ENCODE peak calls at places on chromosome 6, in five cellular contexts. One of them, this sample, is unnamed. For H3K27me3, the result is how much of the 10 kb centered on the place peaks cover.

GRCh38 chr6:151690303-151690702 is 117.2 kb upstream of the ESR1 start:
- DNase-seq in body of pancreas: no peak
- DNase-seq in tibial nerve: no peak
- DNase-seq in lower lobe of right lung: no peak
- DNase-seq in CD4-positive, CD25-positive, alpha-beta regulatory T cell: no peak
- DNase-seq in this sample: no peak

GRCh38 chr6:99993533-99994251 is at the start of gene MCHR2:
- DNase-seq in tibial nerve: no peak
- DNase-seq in CD4-positive, CD25-positive, alpha-beta regulatory T cell: no peak
- DNase-seq in lower lobe of right lung: no peak
- DNase-seq in body of pancreas: peak
- DNase-seq in this sample: no peak

GRCh38 chr6:84618836-84619235 is 145.6 kb downstream of the TBX18 start:
- DNase-seq in lower lobe of right lung: no peak
- DNase-seq in body of pancreas: no peak
- DNase-seq in CD4-positive, CD25-positive, alpha-beta regulatory T cell: no peak
- DNase-seq in tibial nerve: no peak
- DNase-seq in this sample: no peak

GRCh38 chr6:158283304-158284005 is 28.8 kb upstream of the TULP4 start:
- DNase-seq in lower lobe of right lung: no peak
- DNase-seq in body of pancreas: no peak
- DNase-seq in CD4-positive, CD25-positive, alpha-beta regulatory T cell: no peak
- DNase-seq in tibial nerve: no peak
- DNase-seq in this sample: no peak

GRCh38 chr6:157488635-157489226 is 107.7 kb downstream of the ZDHHC14 start:
- DNase-seq in tibial nerve: no peak
- DNase-seq in CD4-positive, CD25-positive, alpha-beta regulatory T cell: no peak
- DNase-seq in lower lobe of right lung: no peak
- DNase-seq in body of pancreas: no peak
- DNase-seq in this sample: no peak

GRCh38 chr6:169324661-169325459 is 71.2 kb upstream of the THBS2 start:
- DNase-seq in CD4-positive, CD25-positive, alpha-beta regulatory T cell: no peak
- DNase-seq in body of pancreas: no peak
- DNase-seq in tibial nerve: no peak
- DNase-seq in lower lobe of right lung: no peak
- DNase-seq in this sample: no peak

GRCh38 chr6:158142789-158143188 is 25.3 kb downstream of the SERAC1 start:
- DNase-seq in body of pancreas: peak
- DNase-seq in tibial nerve: no peak
- DNase-seq in lower lobe of right lung: no peak
- DNase-seq in CD4-positive, CD25-positive, alpha-beta regulatory T cell: no peak
- DNase-seq in this sample: peak

GRCh38 chr6:76876922-76877553 is 586.3 kb downstream of the HTR1B start:
- DNase-seq in lower lobe of right lung: no peak
- DNase-seq in tibial nerve: no peak
- DNase-seq in CD4-positive, CD25-positive, alpha-beta regulatory T cell: no peak
- DNase-seq in body of pancreas: peak
- DNase-seq in this sample: no peak

GRCh38 chr6:20877008-20877937 is 343.0 kb downstream of the CDKAL1 start:
- DNase-seq in body of pancreas: peak
- DNase-seq in lower lobe of right lung: no peak
- DNase-seq in CD4-positive, CD25-positive, alpha-beta regulatory T cell: no peak
- DNase-seq in tibial nerve: no peak
- DNase-seq in this sample: peak

GRCh38 chr6:43951063-43951755 is 176.0 kb downstream of the MRPL14 start:
- DNase-seq in CD4-positive, CD25-positive, alpha-beta regulatory T cell: no peak
- DNase-seq in lower lobe of right lung: peak
- DNase-seq in tibial nerve: no peak
- DNase-seq in body of pancreas: peak
- DNase-seq in this sample: no peak

GRCh38 chr6:132698608-132699007 is 15.2 kb downstream of the VNN1 start:
- DNase-seq in lower lobe of right lung: no peak
- DNase-seq in body of pancreas: no peak
- DNase-seq in CD4-positive, CD25-positive, alpha-beta regulatory T cell: no peak
- DNase-seq in tibial nerve: no peak
- DNase-seq in this sample: no peak

GRCh38 chr6:36128793-36129192 is 1.5 kb upstream of the MAPK13 start:
- DNase-seq in tibial nerve: no peak
- DNase-seq in lower lobe of right lung: no peak
- DNase-seq in CD4-positive, CD25-positive, alpha-beta regulatory T cell: no peak
- DNase-seq in body of pancreas: no peak
- DNase-seq in this sample: no peak

GRCh38 chr6:149857541-149857940 is 6.6 kb downstream of the LRP11 start:
- DNase-seq in body of pancreas: no peak
- DNase-seq in lower lobe of right lung: no peak
- DNase-seq in tibial nerve: no peak
- DNase-seq in CD4-positive, CD25-positive, alpha-beta regulatory T cell: no peak
- DNase-seq in this sample: no peak
- H3K27me3 ChIP-seq in body of pancreas: under half
- H3K27me3 ChIP-seq in lower lobe of right lung: under half
- H3K27me3 ChIP-seq in tibial nerve: under half
- H3K27me3 ChIP-seq in CD4-positive, CD25-positive, alpha-beta regulatory T cell: under half
- H3K27me3 ChIP-seq in this sample: under half

DNA sequence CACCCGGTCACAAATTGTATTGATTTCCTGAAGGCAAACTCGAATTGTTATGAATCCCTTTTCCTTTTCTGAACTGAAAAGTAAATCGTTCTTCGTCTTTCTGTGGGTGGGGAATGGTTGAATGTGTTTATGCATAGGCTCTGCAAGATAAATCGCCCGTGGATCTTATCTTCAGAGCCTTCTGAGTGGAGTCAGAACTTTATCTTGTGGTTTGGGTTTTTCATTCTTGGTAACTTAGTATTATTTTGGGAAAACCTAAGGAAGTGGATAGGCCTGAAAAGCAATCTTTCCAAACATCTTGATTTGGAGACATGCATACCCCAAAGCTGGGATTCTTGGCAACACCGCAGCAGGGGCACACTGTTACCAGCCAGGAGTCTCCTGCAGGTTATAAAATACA is 122.4 kb downstream of the MAP3K7 start:
- DNase-seq in lower lobe of right lung: no peak
- DNase-seq in tibial nerve: no peak
- DNase-seq in CD4-positive, CD25-positive, alpha-beta regulatory T cell: no peak
- DNase-seq in body of pancreas: no peak
- DNase-seq in this sample: no peak
- H3K4me3 ChIP-seq in lower lobe of right lung: no peak
- H3K4me3 ChIP-seq in tibial nerve: no peak
- H3K4me3 ChIP-seq in CD4-positive, CD25-positive, alpha-beta regulatory T cell: no peak
- H3K4me3 ChIP-seq in body of pancreas: no peak
- H3K4me3 ChIP-seq in this sample: no peak

DNA sequence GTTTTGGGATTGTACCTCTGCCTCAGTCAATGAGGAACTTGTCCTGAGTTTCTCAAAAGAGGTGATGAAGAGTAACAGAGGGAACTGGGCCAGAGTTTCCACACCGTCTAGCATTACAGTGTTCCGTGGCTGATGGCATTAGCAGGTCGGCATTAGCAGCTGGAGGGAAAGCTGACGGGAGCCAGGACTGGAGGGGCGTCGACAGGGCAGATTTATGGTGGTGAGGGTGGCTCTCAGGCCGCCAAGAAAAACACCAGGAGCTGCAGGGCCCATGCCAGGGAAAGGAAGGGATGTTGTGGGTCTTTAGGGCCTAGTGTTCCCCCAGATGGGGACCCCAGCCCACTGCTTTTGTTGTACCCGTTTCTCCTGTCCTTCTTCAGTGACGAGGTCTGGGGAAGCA is 157.1 kb downstream of the TBXT start:
- DNase-seq in tibial nerve: no peak
- DNase-seq in CD4-positive, CD25-positive, alpha-beta regulatory T cell: no peak
- DNase-seq in lower lobe of right lung: no peak
- DNase-seq in body of pancreas: no peak
- DNase-seq in this sample: no peak
- H3K27me3 ChIP-seq in tibial nerve: under half
- H3K27me3 ChIP-seq in CD4-positive, CD25-positive, alpha-beta regulatory T cell: under half
- H3K27me3 ChIP-seq in lower lobe of right lung: half or more
- H3K27me3 ChIP-seq in body of pancreas: under half
- H3K27me3 ChIP-seq in this sample: under half

DNA sequence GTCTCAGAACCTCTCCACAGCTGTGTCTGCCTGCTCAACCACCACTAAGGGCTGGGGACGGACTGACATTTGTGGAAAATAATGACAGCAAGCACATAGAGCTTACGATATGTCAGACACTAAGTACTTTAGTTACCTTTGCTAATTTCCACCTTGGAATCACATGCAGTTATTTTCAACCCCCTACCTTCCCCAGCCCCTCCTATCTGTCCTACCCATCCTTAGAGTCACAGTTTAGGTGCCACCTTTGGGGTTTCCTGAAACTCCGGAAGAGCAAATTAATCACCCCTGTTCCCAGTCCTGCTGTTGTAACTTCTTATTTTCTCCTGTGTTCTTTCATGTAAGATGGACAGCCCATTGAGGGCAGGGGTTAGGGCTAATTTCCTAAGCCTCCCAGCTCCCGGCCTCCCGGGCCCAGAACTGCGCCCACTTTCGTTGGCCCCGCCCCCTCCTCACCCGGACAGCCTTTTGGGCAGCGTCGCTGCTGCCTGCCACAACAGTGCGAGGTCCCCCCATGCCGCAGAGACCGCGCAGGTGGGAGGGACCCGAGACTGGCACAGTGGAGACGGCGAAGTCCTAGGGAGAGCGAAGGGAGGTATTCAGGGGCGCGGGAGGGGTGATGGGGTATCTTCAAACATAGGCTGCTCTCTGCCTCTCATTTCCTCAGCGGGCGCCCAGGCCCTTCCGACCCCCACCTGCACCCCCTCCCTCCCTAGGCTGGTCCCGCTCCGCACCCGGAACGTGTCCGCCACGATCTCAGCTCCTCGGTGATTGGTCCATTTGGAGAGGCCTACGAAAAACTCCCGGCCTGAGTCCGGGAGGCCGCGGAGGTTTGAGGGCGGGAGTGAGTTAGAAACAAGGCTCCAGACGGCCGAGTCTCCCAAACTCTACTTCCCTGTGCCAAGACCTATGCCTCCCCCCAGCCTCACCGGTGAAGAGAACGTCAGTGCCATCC is 1.1 kb downstream of the DDAH2 start:
- DNase-seq in CD4-positive, CD25-positive, alpha-beta regulatory T cell: no peak
- DNase-seq in body of pancreas: no peak
- DNase-seq in tibial nerve: no peak
- DNase-seq in lower lobe of right lung: no peak
- DNase-seq in this sample: no peak
- H3K4me3 ChIP-seq in CD4-positive, CD25-positive, alpha-beta regulatory T cell: no peak
- H3K4me3 ChIP-seq in body of pancreas: no peak
- H3K4me3 ChIP-seq in tibial nerve: peak
- H3K4me3 ChIP-seq in lower lobe of right lung: peak
- H3K4me3 ChIP-seq in this sample: peak

GRCh38 chr6:4069199-4069598 is 9.7 kb downstream of the FAM217A start:
- DNase-seq in lower lobe of right lung: no peak
- DNase-seq in CD4-positive, CD25-positive, alpha-beta regulatory T cell: no peak
- DNase-seq in body of pancreas: no peak
- DNase-seq in tibial nerve: no peak
- DNase-seq in this sample: no peak

GRCh38 chr6:4067673-4068072 is 11.3 kb downstream of the FAM217A start:
- DNase-seq in body of pancreas: no peak
- DNase-seq in lower lobe of right lung: no peak
- DNase-seq in tibial nerve: no peak
- DNase-seq in CD4-positive, CD25-positive, alpha-beta regulatory T cell: no peak
- DNase-seq in this sample: no peak

GRCh38 chr6:4066029-4066755 is 12.7 kb downstream of the FAM217A start:
- DNase-seq in body of pancreas: no peak
- DNase-seq in tibial nerve: no peak
- DNase-seq in CD4-positive, CD25-positive, alpha-beta regulatory T cell: no peak
- DNase-seq in lower lobe of right lung: no peak
- DNase-seq in this sample: no peak

GRCh38 chr6:4074478-4075235 is 4.3 kb downstream of the FAM217A start:
- DNase-seq in tibial nerve: no peak
- DNase-seq in body of pancreas: peak
- DNase-seq in lower lobe of right lung: no peak
- DNase-seq in CD4-positive, CD25-positive, alpha-beta regulatory T cell: no peak
- DNase-seq in this sample: no peak

GRCh38 chr6:4071330-4071729 is 7.6 kb downstream of the FAM217A start:
- DNase-seq in lower lobe of right lung: no peak
- DNase-seq in CD4-positive, CD25-positive, alpha-beta regulatory T cell: no peak
- DNase-seq in tibial nerve: no peak
- DNase-seq in body of pancreas: no peak
- DNase-seq in this sample: no peak
- H3K27me3 ChIP-seq in lower lobe of right lung: under half
- H3K27me3 ChIP-seq in CD4-positive, CD25-positive, alpha-beta regulatory T cell: under half
- H3K27me3 ChIP-seq in tibial nerve: under half
- H3K27me3 ChIP-seq in body of pancreas: under half
- H3K27me3 ChIP-seq in this sample: under half

GRCh38 chr6:148169701-148170100 is 172.9 kb upstream of the SASH1 start:
- DNase-seq in lower lobe of right lung: no peak
- DNase-seq in body of pancreas: no peak
- DNase-seq in CD4-positive, CD25-positive, alpha-beta regulatory T cell: no peak
- DNase-seq in tibial nerve: no peak
- DNase-seq in this sample: no peak
- H3K4me3 ChIP-seq in lower lobe of right lung: no peak
- H3K4me3 ChIP-seq in body of pancreas: no peak
- H3K4me3 ChIP-seq in CD4-positive, CD25-positive, alpha-beta regulatory T cell: no peak
- H3K4me3 ChIP-seq in tibial nerve: no peak
- H3K4me3 ChIP-seq in this sample: no peak

DNA sequence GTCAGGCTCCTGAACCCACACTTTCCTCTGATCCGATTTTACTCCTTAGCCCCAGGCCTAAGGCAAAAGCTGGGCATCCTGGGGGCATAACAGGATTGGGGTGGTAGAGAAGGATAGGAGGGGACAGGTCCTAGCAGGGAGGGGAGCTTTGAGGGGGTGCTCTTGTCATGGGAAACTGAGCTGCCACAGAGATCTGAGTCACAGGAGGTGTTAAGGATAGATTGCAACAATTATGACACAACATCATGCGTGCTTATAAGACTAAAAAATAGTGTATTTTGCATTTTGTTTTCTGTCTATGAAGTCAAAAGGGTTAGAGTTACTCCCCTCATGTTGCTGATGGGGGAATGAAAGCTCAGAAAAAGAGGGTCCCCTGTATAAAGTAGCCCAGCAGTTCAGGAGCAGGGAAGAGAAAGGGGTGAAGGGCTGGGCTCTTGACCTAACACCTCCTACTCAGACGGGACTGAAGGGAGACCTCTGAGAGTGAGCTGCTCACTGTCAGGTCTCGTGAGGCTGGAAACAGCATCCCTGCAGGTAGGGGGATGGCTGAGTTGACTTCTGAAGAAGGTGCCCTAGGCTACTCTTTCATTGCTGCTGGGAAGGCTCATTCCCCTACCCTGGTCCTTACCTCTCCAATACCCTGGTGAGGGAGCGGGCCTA is 2.0 kb downstream of the GLP1R start:
- DNase-seq in body of pancreas: no peak
- DNase-seq in CD4-positive, CD25-positive, alpha-beta regulatory T cell: no peak
- DNase-seq in lower lobe of right lung: no peak
- DNase-seq in tibial nerve: no peak
- DNase-seq in this sample: no peak
- H3K27me3 ChIP-seq in body of pancreas: under half
- H3K27me3 ChIP-seq in CD4-positive, CD25-positive, alpha-beta regulatory T cell: under half
- H3K27me3 ChIP-seq in lower lobe of right lung: under half
- H3K27me3 ChIP-seq in tibial nerve: under half
- H3K27me3 ChIP-seq in this sample: under half

GRCh38 chr6:117264487-117265424 is 602 bp upstream of the VGLL2 start:
- DNase-seq in tibial nerve: no peak
- DNase-seq in lower lobe of right lung: no peak
- DNase-seq in CD4-positive, CD25-positive, alpha-beta regulatory T cell: no peak
- DNase-seq in body of pancreas: no peak
- DNase-seq in this sample: no peak
- H3K4me3 ChIP-seq in tibial nerve: peak
- H3K4me3 ChIP-seq in lower lobe of right lung: peak
- H3K4me3 ChIP-seq in CD4-positive, CD25-positive, alpha-beta regulatory T cell: no peak
- H3K4me3 ChIP-seq in body of pancreas: peak
- H3K4me3 ChIP-seq in this sample: peak